ENCODE peak calls at places on chromosome 18, in ten cellular contexts. One of them, this sample, is unnamed.
A peak's percentile ranks its signal among the peaks of the same experiment; 100 is the strongest.

GRCh38 chr18:78865056-78865598 is 114.5 kb upstream of the SALL3 start:
- DNase-seq in AML-193: no peak
- DNase-seq in colonic mucosa: no peak
- DNase-seq in dorsolateral prefrontal cortex: no peak
- DNase-seq in tibial artery: no peak
- DNase-seq in NCI-H1105: no peak
- DNase-seq in spleen: no peak
- DNase-seq in iris pigment epithelial cell: no peak
- DNase-seq in COR-L47: no peak
- DNase-seq in NCI-H774: no peak
- DNase-seq in this sample: no peak

GRCh38 chr18:72830109-72830508 is 37.7 kb downstream of the NETO1 start:
- DNase-seq in AML-193: no peak
- DNase-seq in colonic mucosa: no peak
- DNase-seq in dorsolateral prefrontal cortex: peak; percentile 75
- DNase-seq in tibial artery: no peak
- DNase-seq in NCI-H1105: peak; percentile 17
- DNase-seq in spleen: no peak
- DNase-seq in iris pigment epithelial cell: no peak
- DNase-seq in COR-L47: no peak
- DNase-seq in NCI-H774: no peak
- DNase-seq in this sample: no peak

GRCh38 chr18:45548614-45549013 is 66.7 kb upstream of the SLC14A2 start:
- DNase-seq in AML-193: no peak
- DNase-seq in colonic mucosa: no peak
- DNase-seq in dorsolateral prefrontal cortex: no peak
- DNase-seq in tibial artery: no peak
- DNase-seq in NCI-H1105: no peak
- DNase-seq in spleen: no peak
- DNase-seq in iris pigment epithelial cell: no peak
- DNase-seq in COR-L47: no peak
- DNase-seq in NCI-H774: no peak
- DNase-seq in this sample: no peak

GRCh38 chr18:42287047-42287446 is 332.0 kb downstream of the PIK3C3 start:
- DNase-seq in AML-193: no peak
- DNase-seq in colonic mucosa: no peak
- DNase-seq in dorsolateral prefrontal cortex: no peak
- DNase-seq in tibial artery: no peak
- DNase-seq in NCI-H1105: no peak
- DNase-seq in spleen: no peak
- DNase-seq in iris pigment epithelial cell: no peak
- DNase-seq in COR-L47: no peak
- DNase-seq in NCI-H774: no peak
- DNase-seq in this sample: no peak

GRCh38 chr18:50131591-50131990 is 63.4 kb downstream of the MYO5B start:
- DNase-seq in AML-193: no peak
- DNase-seq in colonic mucosa: no peak
- DNase-seq in dorsolateral prefrontal cortex: no peak
- DNase-seq in tibial artery: no peak
- DNase-seq in NCI-H1105: no peak
- DNase-seq in spleen: no peak
- DNase-seq in iris pigment epithelial cell: no peak
- DNase-seq in COR-L47: peak; percentile 66
- DNase-seq in NCI-H774: no peak
- DNase-seq in this sample: no peak

GRCh38 chr18:50926521-50926920 is 41.3 kb upstream of the ELAC1 start:
- DNase-seq in AML-193: no peak
- DNase-seq in colonic mucosa: no peak
- DNase-seq in dorsolateral prefrontal cortex: no peak
- DNase-seq in tibial artery: no peak
- DNase-seq in NCI-H1105: no peak
- DNase-seq in spleen: no peak
- DNase-seq in iris pigment epithelial cell: no peak
- DNase-seq in COR-L47: no peak
- DNase-seq in NCI-H774: no peak
- DNase-seq in this sample: no peak

GRCh38 chr18:55856191-55856590 is 268.2 kb upstream of the TCF4 start:
- DNase-seq in AML-193: no peak
- DNase-seq in colonic mucosa: no peak
- DNase-seq in dorsolateral prefrontal cortex: no peak
- DNase-seq in tibial artery: no peak
- DNase-seq in NCI-H1105: no peak
- DNase-seq in spleen: no peak
- DNase-seq in iris pigment epithelial cell: peak; percentile 82
- DNase-seq in COR-L47: no peak
- DNase-seq in NCI-H774: no peak
- DNase-seq in this sample: no peak

GRCh38 chr18:75003764-75004690 is 204.9 kb downstream of the PTGR3 start:
- DNase-seq in AML-193: no peak
- DNase-seq in colonic mucosa: no peak
- DNase-seq in dorsolateral prefrontal cortex: no peak
- DNase-seq in tibial artery: no peak
- DNase-seq in NCI-H1105: no peak
- DNase-seq in spleen: no peak
- DNase-seq in iris pigment epithelial cell: no peak
- DNase-seq in COR-L47: no peak
- DNase-seq in NCI-H774: no peak
- DNase-seq in this sample: no peak

GRCh38 chr18:44742741-44743311 is 62.1 kb downstream of the SETBP1 start:
- DNase-seq in AML-193: no peak
- DNase-seq in colonic mucosa: peak; percentile 50
- DNase-seq in dorsolateral prefrontal cortex: peak; percentile 77
- DNase-seq in tibial artery: no peak
- DNase-seq in NCI-H1105: peak; percentile 87
- DNase-seq in spleen: no peak
- DNase-seq in iris pigment epithelial cell: no peak
- DNase-seq in COR-L47: peak; percentile 94
- DNase-seq in NCI-H774: peak; percentile 70
- DNase-seq in this sample: peak; percentile 86

GRCh38 chr18:24426398-24427294 is at the start of gene IMPACT:
- DNase-seq in AML-193: no peak
- DNase-seq in colonic mucosa: peak; percentile 79
- DNase-seq in dorsolateral prefrontal cortex: peak; percentile 54
- DNase-seq in tibial artery: peak; percentile 87
- DNase-seq in NCI-H1105: peak; percentile 92
- DNase-seq in spleen: peak; percentile 94
- DNase-seq in iris pigment epithelial cell: peak; percentile 82
- DNase-seq in COR-L47: peak; percentile 83
- DNase-seq in NCI-H774: peak; percentile 87
- DNase-seq in this sample: peak; percentile 84

GRCh38 chr18:78979682-78980278 is at the start of gene SALL3:
- DNase-seq in AML-193: no peak
- DNase-seq in colonic mucosa: no peak
- DNase-seq in dorsolateral prefrontal cortex: no peak
- DNase-seq in tibial artery: no peak
- DNase-seq in NCI-H1105: peak; percentile 22
- DNase-seq in spleen: no peak
- DNase-seq in iris pigment epithelial cell: no peak
- DNase-seq in COR-L47: peak; percentile 81
- DNase-seq in NCI-H774: peak; percentile 79
- DNase-seq in this sample: no peak

GRCh38 chr18:8952796-8953760 is 149.4 kb upstream of the NDUFV2 start:
- DNase-seq in AML-193: no peak
- DNase-seq in colonic mucosa: no peak
- DNase-seq in dorsolateral prefrontal cortex: peak; percentile 43
- DNase-seq in tibial artery: no peak
- DNase-seq in NCI-H1105: no peak
- DNase-seq in spleen: no peak
- DNase-seq in iris pigment epithelial cell: peak; percentile 92
- DNase-seq in COR-L47: no peak
- DNase-seq in NCI-H774: no peak
- DNase-seq in this sample: no peak

GRCh38 chr18:48446582-48447225 is 37.5 kb upstream of the ZBTB7C start:
- DNase-seq in AML-193: peak; percentile 84
- DNase-seq in colonic mucosa: peak; percentile 88
- DNase-seq in dorsolateral prefrontal cortex: peak; percentile 84
- DNase-seq in tibial artery: peak; percentile 95
- DNase-seq in NCI-H1105: peak; percentile 64
- DNase-seq in spleen: peak; percentile 93
- DNase-seq in iris pigment epithelial cell: peak; percentile 70
- DNase-seq in COR-L47: peak; percentile 88
- DNase-seq in NCI-H774: peak; percentile 83
- DNase-seq in this sample: peak; percentile 87

GRCh38 chr18:77101410-77102245 is 31.0 kb downstream of the MBP start:
- DNase-seq in AML-193: peak; percentile 59
- DNase-seq in colonic mucosa: peak; percentile 69
- DNase-seq in dorsolateral prefrontal cortex: no peak
- DNase-seq in tibial artery: peak; percentile 90
- DNase-seq in NCI-H1105: no peak
- DNase-seq in spleen: peak; percentile 91
- DNase-seq in iris pigment epithelial cell: peak; percentile 99
- DNase-seq in COR-L47: no peak
- DNase-seq in NCI-H774: no peak
- DNase-seq in this sample: peak; percentile 83

GRCh38 chr18:71784777-71785176 is 759.4 kb downstream of the CBLN2 start:
- DNase-seq in AML-193: no peak
- DNase-seq in colonic mucosa: peak; percentile 20
- DNase-seq in dorsolateral prefrontal cortex: no peak
- DNase-seq in tibial artery: no peak
- DNase-seq in NCI-H1105: no peak
- DNase-seq in spleen: no peak
- DNase-seq in iris pigment epithelial cell: no peak
- DNase-seq in COR-L47: no peak
- DNase-seq in NCI-H774: no peak
- DNase-seq in this sample: no peak

GRCh38 chr18:78587096-78587495 is 392.5 kb upstream of the SALL3 start:
- DNase-seq in AML-193: no peak
- DNase-seq in colonic mucosa: no peak
- DNase-seq in dorsolateral prefrontal cortex: no peak
- DNase-seq in tibial artery: no peak
- DNase-seq in NCI-H1105: no peak
- DNase-seq in spleen: no peak
- DNase-seq in iris pigment epithelial cell: no peak
- DNase-seq in COR-L47: no peak
- DNase-seq in NCI-H774: no peak
- DNase-seq in this sample: no peak

GRCh38 chr18:24014062-24014985 is at the start of gene TTC39C:
- DNase-seq in AML-193: peak; percentile 55
- DNase-seq in colonic mucosa: peak; percentile 72
- DNase-seq in dorsolateral prefrontal cortex: peak; percentile 35
- DNase-seq in tibial artery: peak; percentile 80
- DNase-seq in NCI-H1105: peak; percentile 34
- DNase-seq in spleen: peak; percentile 96
- DNase-seq in iris pigment epithelial cell: peak; percentile 83
- DNase-seq in COR-L47: peak; percentile 69
- DNase-seq in NCI-H774: peak; percentile 65
- DNase-seq in this sample: peak; percentile 81

GRCh38 chr18:50880108-50880465 is 1.2 kb downstream of the ME2 start:
- DNase-seq in AML-193: no peak
- DNase-seq in colonic mucosa: no peak
- DNase-seq in dorsolateral prefrontal cortex: no peak
- DNase-seq in tibial artery: no peak
- DNase-seq in NCI-H1105: no peak
- DNase-seq in spleen: no peak
- DNase-seq in iris pigment epithelial cell: no peak
- DNase-seq in COR-L47: no peak
- DNase-seq in NCI-H774: no peak
- DNase-seq in this sample: no peak

GRCh38 chr18:26071725-26072124 is 18.7 kb downstream of the SS18 start:
- DNase-seq in AML-193: no peak
- DNase-seq in colonic mucosa: no peak
- DNase-seq in dorsolateral prefrontal cortex: no peak
- DNase-seq in tibial artery: no peak
- DNase-seq in NCI-H1105: no peak
- DNase-seq in spleen: no peak
- DNase-seq in iris pigment epithelial cell: peak; percentile 82
- DNase-seq in COR-L47: no peak
- DNase-seq in NCI-H774: no peak
- DNase-seq in this sample: no peak

GRCh38 chr18:10230072-10230471 is 224.4 kb upstream of the APCDD1 start:
- DNase-seq in AML-193: no peak
- DNase-seq in colonic mucosa: no peak
- DNase-seq in dorsolateral prefrontal cortex: no peak
- DNase-seq in tibial artery: no peak
- DNase-seq in NCI-H1105: no peak
- DNase-seq in spleen: no peak
- DNase-seq in iris pigment epithelial cell: peak; percentile 84
- DNase-seq in COR-L47: no peak
- DNase-seq in NCI-H774: no peak
- DNase-seq in this sample: peak; percentile 49

GRCh38 chr18:55588001-55588875 is at the start of gene TCF4:
- DNase-seq in AML-193: peak; percentile 18
- DNase-seq in colonic mucosa: peak; percentile 26
- DNase-seq in dorsolateral prefrontal cortex: peak; percentile 24
- DNase-seq in tibial artery: peak; percentile 74
- DNase-seq in NCI-H1105: peak; percentile 70
- DNase-seq in spleen: peak; percentile 89
- DNase-seq in iris pigment epithelial cell: peak; percentile 62
- DNase-seq in COR-L47: peak; percentile 72
- DNase-seq in NCI-H774: no peak
- DNase-seq in this sample: peak; percentile 63

GRCh38 chr18:456361-456821 is 44.1 kb downstream of the COLEC12 start:
- DNase-seq in AML-193: no peak
- DNase-seq in colonic mucosa: no peak
- DNase-seq in dorsolateral prefrontal cortex: no peak
- DNase-seq in tibial artery: peak; percentile 74
- DNase-seq in NCI-H1105: no peak
- DNase-seq in spleen: no peak
- DNase-seq in iris pigment epithelial cell: peak; percentile 48
- DNase-seq in COR-L47: no peak
- DNase-seq in NCI-H774: no peak
- DNase-seq in this sample: no peak

GRCh38 chr18:78962098-78962497 is 17.5 kb upstream of the SALL3 start:
- DNase-seq in AML-193: no peak
- DNase-seq in colonic mucosa: no peak
- DNase-seq in dorsolateral prefrontal cortex: no peak
- DNase-seq in tibial artery: no peak
- DNase-seq in NCI-H1105: no peak
- DNase-seq in spleen: no peak
- DNase-seq in iris pigment epithelial cell: no peak
- DNase-seq in COR-L47: no peak
- DNase-seq in NCI-H774: no peak
- DNase-seq in this sample: no peak

GRCh38 chr18:50466634-50467033 is 91.8 kb downstream of the SKA1 start:
- DNase-seq in AML-193: no peak
- DNase-seq in colonic mucosa: no peak
- DNase-seq in dorsolateral prefrontal cortex: no peak
- DNase-seq in tibial artery: no peak
- DNase-seq in NCI-H1105: no peak
- DNase-seq in spleen: no peak
- DNase-seq in iris pigment epithelial cell: peak; percentile 37
- DNase-seq in COR-L47: no peak
- DNase-seq in NCI-H774: no peak
- DNase-seq in this sample: no peak

This sample was measured in adrenal gland.